ENCODE peak calls at places on chromosome 1, in eight cellular contexts. Z is DND-41, I is right cardiac atrium, U is PC-3, H is brain microvascular endothelial cell, N is AG04450, Q is aorta, A is H7. C is an unnamed sample. For H3K27me3, the result is how much of the 10 kb centered on the place peaks cover.

GRCh38 chr1:167670563-167670962 is 40.5 kb downstream of the RCSD1 start:
- DNase-seq in Z (no peak), I (no peak), U (no peak), H (no peak), N (no peak), Q (no peak), A (no peak), C (no peak)

GRCh38 chr1:3623441-3624150 is 1.2 kb upstream of the TPRG1L start:
- DNase-seq in Z (no peak), I (no peak), U (no peak), H (no peak), N (no peak), Q (no peak), A (no peak), C (no peak)

GRCh38 chr1:30790850-30791778 is 33.5 kb upstream of the LAPTM5 start:
- DNase-seq in Z (peak), I (no peak), U (no peak), H (no peak), N (no peak), Q (peak), A (no peak), C (no peak)

GRCh38 chr1:231170875-231171274 is 9.0 kb downstream of the TRIM67 start:
- DNase-seq in Z (no peak), I (no peak), U (no peak), H (no peak), N (no peak), Q (no peak), A (peak), C (no peak)

GRCh38 chr1:65792671-65793358 is at the start of gene PDE4B:
- DNase-seq in Z (no peak), I (peak), U (no peak), H (peak), N (no peak), Q (peak), A (peak), C (peak)

GRCh38 chr1:65027699-65028358 is 61.5 kb upstream of the JAK1 start:
- DNase-seq in Z (no peak), I (peak), U (peak), H (no peak), N (no peak), Q (peak), A (no peak), C (no peak)

GRCh38 chr1:207495816-207496792 is at the start of gene CR1:
- DNase-seq in Z (peak), I (peak), U (no peak), H (no peak), N (no peak), Q (peak), A (peak), C (no peak)

GRCh38 chr1:231629132-231629531 is 2.5 kb downstream of the DISC1 start:
- DNase-seq in Z (no peak), I (peak), U (no peak), H (peak), N (no peak), Q (peak), A (no peak), C (no peak)

GRCh38 chr1:151773698-151774097 is 10.4 kb upstream of the MRPL9 start:
- DNase-seq in Z (no peak), I (no peak), U (peak), H (peak), N (no peak), Q (no peak), A (no peak), C (no peak)

GRCh38 chr1:53735261-53735660 is 3.7 kb downstream of the GLIS1 start:
- DNase-seq in Z (no peak), I (no peak), U (peak), H (no peak), N (no peak), Q (no peak), A (no peak), C (no peak)

GRCh38 chr1:53734650-53735211 is 4.2 kb downstream of the GLIS1 start:
- DNase-seq in Z (no peak), I (no peak), U (peak), H (peak), N (peak), Q (no peak), A (no peak), C (no peak)

GRCh38 chr1:53732912-53733317 is 6.0 kb downstream of the GLIS1 start:
- DNase-seq in Z (no peak), I (no peak), U (peak), H (peak), N (peak), Q (no peak), A (no peak), C (no peak)

GRCh38 chr1:53733447-53733931 is 5.5 kb downstream of the GLIS1 start:
- DNase-seq in Z (no peak), I (no peak), U (no peak), H (no peak), N (no peak), Q (no peak), A (no peak), C (no peak)

GRCh38 chr1:53733975-53734649 is 4.9 kb downstream of the GLIS1 start:
- DNase-seq in Z (no peak), I (no peak), U (peak), H (peak), N (no peak), Q (no peak), A (no peak), C (no peak)
- H3K27me3 ChIP-seq in Z (under half), I (under half), U (under half), H (under half), N (under half), Q (under half), A (half or more), C (under half)

GRCh38 chr1:15207829-15208429 is 39.1 kb upstream of the FHAD1 start:
- DNase-seq in Z (no peak), I (no peak), U (no peak), H (no peak), N (no peak), Q (no peak), A (no peak), C (no peak)
- H3K4me3 ChIP-seq in Z (no peak), I (no peak), U (no peak), H (no peak), N (no peak), Q (no peak), A (no peak), C (no peak)

DNA sequence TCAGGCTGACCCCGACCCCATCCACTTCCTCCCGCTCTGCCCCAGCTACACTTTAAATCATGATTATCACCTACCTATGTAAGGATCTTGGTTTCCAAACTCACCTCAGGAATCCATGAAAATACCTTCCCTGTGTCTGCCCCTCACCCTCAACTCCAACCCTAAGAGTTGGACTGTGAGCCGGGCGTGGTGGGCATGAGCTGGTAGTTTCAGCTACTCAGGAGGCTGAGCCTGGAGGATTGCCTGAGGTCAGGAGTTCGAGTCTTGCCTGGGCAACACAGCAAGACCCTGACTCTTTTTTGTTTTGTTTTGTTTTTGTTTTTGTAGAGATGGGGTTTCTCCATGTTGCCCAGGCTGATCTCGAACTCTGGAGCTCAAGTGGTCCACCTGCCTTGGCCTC is 30.5 kb upstream of the CCSAP start:
- DNase-seq in Z (no peak), I (no peak), U (no peak), H (no peak), N (no peak), Q (no peak), A (no peak), C (no peak)
- H3K27me3 ChIP-seq in Z (under half), I (under half), U (under half), H (under half), N (under half), Q (under half), A (under half), C (under half)

DNA sequence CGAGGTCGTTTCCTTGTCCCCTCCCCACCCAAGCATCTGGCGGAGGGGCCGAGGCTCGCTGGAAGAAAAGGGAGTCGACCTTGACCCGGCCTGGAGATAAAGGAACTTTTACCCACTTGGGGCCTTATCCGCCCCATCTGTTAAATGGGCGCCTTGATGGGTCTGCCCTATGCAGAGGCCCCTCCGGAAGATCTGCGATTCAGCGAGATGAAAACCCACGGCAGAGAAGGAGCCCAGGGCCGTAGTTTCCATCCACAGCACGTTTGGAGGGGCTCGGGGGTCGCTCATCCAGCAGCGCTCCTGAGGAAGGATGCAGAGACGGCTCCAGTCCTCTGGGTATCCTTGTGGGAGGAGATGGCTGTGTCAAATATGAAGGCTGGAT is 518 bp downstream of the NCMAP start:
- DNase-seq in Z (no peak), I (no peak), U (no peak), H (no peak), N (no peak), Q (no peak), A (no peak), C (no peak)
- H3K4me3 ChIP-seq in Z (no peak), I (no peak), U (peak), H (no peak), N (no peak), Q (no peak), A (peak), C (peak)

GRCh38 chr1:36425791-36426190 is 24.5 kb downstream of the OSCP1 start:
- DNase-seq in Z (no peak), I (no peak), U (peak), H (no peak), N (no peak), Q (no peak), A (no peak), C (no peak)
- H3K27me3 ChIP-seq in Z (under half), I (under half), U (under half), H (under half), N (under half), Q (under half), A (under half), C (under half)

GRCh38 chr1:19665044-19665455 is 375 bp downstream of the HTR6 start:
- DNase-seq in Z (no peak), I (no peak), U (no peak), H (no peak), N (no peak), Q (no peak), A (no peak), C (no peak)
- H3K4me3 ChIP-seq in Z (no peak), I (peak), U (peak), H (no peak), N (no peak), Q (no peak), A (peak), C (peak)

GRCh38 chr1:44594353-44594752 is 79.9 kb downstream of the TMEM53 start:
- DNase-seq in Z (no peak), I (no peak), U (no peak), H (no peak), N (no peak), Q (no peak), A (no peak), C (no peak)

GRCh38 chr1:44596511-44596910 is 77.8 kb downstream of the TMEM53 start:
- DNase-seq in Z (no peak), I (no peak), U (no peak), H (no peak), N (no peak), Q (no peak), A (no peak), C (no peak)

GRCh38 chr1:44590475-44590874 is 83.8 kb downstream of the TMEM53 start:
- DNase-seq in Z (no peak), I (no peak), U (peak), H (peak), N (no peak), Q (no peak), A (no peak), C (no peak)

GRCh38 chr1:44592208-44593145 is 81.8 kb downstream of the TMEM53 start:
- DNase-seq in Z (no peak), I (no peak), U (no peak), H (no peak), N (no peak), Q (no peak), A (peak), C (no peak)

DNA sequence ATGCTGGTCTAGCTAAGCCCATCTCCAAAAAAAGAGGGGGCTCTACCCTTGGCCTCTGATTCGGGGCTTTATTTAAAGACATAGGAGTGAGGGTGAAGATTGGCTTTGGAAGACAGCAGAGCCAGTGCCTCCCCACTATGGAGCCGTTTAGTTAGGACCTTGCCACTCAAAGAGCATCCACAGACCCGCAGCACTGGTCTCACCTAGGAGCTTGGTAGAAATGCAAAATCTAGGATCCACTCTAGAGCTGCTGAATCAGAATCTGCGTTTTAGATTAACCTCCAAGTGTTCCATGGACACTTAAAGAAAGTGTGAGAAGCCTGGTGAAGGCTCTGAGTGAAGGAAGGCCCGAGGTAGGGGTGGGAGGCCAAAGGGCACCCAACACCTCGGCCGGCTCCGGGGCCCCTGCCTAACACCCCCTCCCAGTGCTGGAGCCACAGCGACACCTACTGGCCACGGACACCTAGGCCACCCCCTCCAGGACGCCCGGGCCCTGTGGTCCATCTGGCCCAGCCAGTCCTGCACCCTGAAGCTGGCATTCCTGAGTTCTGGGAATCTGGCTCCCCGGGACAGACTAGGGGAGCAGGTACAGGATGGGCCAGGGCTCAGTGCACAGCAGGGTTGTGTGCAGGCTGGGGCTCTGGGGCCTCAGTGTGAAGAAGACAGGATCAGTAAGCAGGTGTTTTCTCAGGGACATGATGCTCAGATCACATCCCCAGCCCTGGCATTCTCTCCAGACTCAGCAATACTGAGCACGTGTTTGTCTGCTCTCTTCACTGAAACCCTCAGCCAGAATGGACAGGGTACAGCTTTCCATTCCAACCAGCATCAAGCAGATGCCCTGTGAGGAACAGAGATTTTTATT is 79.2 kb downstream of the TMEM53 start:
- DNase-seq in Z (peak), I (peak), U (peak), H (peak), N (no peak), Q (peak), A (peak), C (peak)
- H3K27me3 ChIP-seq in Z (under half), I (under half), U (under half), H (under half), N (under half), Q (under half), A (under half), C (under half)

DNA sequence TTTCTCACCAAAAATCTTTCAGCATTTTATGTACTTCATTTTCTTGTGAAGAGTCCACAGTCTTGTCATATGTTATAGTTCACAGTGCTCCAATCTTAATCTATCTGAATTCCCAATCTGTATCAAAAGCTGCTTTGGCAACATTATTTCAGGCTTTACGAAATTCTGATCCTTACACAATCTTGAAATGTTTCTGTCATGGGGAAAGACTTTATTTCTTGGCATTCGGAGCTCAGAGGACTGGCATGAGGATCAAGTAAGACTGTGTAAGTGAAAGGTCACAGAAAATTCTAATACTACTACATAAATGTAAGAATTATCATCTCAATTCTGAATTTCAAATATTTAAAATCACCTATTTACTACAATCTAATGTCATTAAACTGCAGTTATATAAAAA is 2.0 kb downstream of the USP33 start:
- DNase-seq in Z (no peak), I (no peak), U (no peak), H (no peak), N (no peak), Q (no peak), A (no peak), C (no peak)
- H3K4me3 ChIP-seq in Z (peak), I (peak), U (peak), H (no peak), N (peak), Q (no peak), A (no peak), C (no peak)